ENCODE peak calls at places on chromosomes 6 and 20, in five cellular contexts. W is pancreas, R is adrenal gland, X is cardiac muscle cell, P is PC-9. G is an unnamed sample.

GRCh38 chr20:11905460-11906150 is 12.1 kb upstream of the BTBD3 start:
- DNase-seq in W (no peak), R (peak; percentile 46), X (no peak), P (no peak), G (no peak)

GRCh38 chr20:17281478-17281877 is 54.6 kb downstream of the PCSK2 start:
- DNase-seq in W (peak; percentile 15), R (peak; percentile 29), X (no peak), P (no peak), G (peak; percentile 59)

GRCh38 chr20:663315-664090 is 10.5 kb upstream of the SRXN1 start:
- DNase-seq in W (no peak), R (peak; percentile 39), X (peak; percentile 37), P (no peak), G (peak; percentile 60)

GRCh38 chr6:31622678-31623077 is 2.2 kb downstream of the PRRC2A start:
- DNase-seq in W (no peak), R (no peak), X (no peak), P (no peak), G (no peak)

GRCh38 chr6:123467437-123467836 is 169.3 kb downstream of the TRDN start:
- DNase-seq in W (no peak), R (no peak), X (no peak), P (no peak), G (no peak)

GRCh38 chr6:297571-298232 is 5.4 kb downstream of the DUSP22 start:
- DNase-seq in W (peak; percentile 56), R (no peak), X (no peak), P (no peak), G (no peak)

GRCh38 chr6:42193491-42193894 is 1.3 kb downstream of the GUCA1B start:
- DNase-seq in W (no peak), R (peak; percentile 3), X (no peak), P (peak; percentile 31), G (no peak)

GRCh38 chr20:47749367-47749766 is 35.9 kb downstream of the SULF2 start:
- DNase-seq in W (no peak), R (no peak), X (peak; percentile 56), P (no peak), G (peak; percentile 70)

GRCh38 chr6:87045521-87046075 is 49.3 kb downstream of the CGA start:
- DNase-seq in W (no peak), R (no peak), X (no peak), P (no peak), G (no peak)

GRCh38 chr6:105667061-105667460 is 264.2 kb upstream of the PREP start:
- DNase-seq in W (no peak), R (no peak), X (no peak), P (no peak), G (no peak)

GRCh38 chr6:52263709-52264320 is 19.5 kb upstream of the IL17F start:
- DNase-seq in W (peak; percentile 36), R (peak; percentile 56), X (peak; percentile 72), P (peak; percentile 56), G (peak; percentile 67)

GRCh38 chr20:50242863-50243609 is 52.4 kb downstream of the CEBPB start:
- DNase-seq in W (peak; percentile 74), R (no peak), X (peak; percentile 75), P (peak; percentile 83), G (peak; percentile 79)

GRCh38 chr6:148407372-148407771 is 64.7 kb downstream of the SASH1 start:
- DNase-seq in W (no peak), R (no peak), X (peak; percentile 88), P (peak; percentile 9), G (no peak)

GRCh38 chr6:90397929-90398674 is 101.5 kb upstream of the BACH2 start:
- DNase-seq in W (peak; percentile 30), R (no peak), X (no peak), P (peak; percentile 60), G (no peak)

GRCh38 chr6:139161817-139162284 is 27.0 kb downstream of the HECA start:
- DNase-seq in W (no peak), R (peak; percentile 19), X (no peak), P (no peak), G (no peak)

GRCh38 chr6:53811082-53811481 is 16.3 kb downstream of the LRRC1 start:
- DNase-seq in W (peak; percentile 66), R (peak; percentile 8), X (no peak), P (peak; percentile 76), G (no peak)

GRCh38 chr20:25000268-25000801 is 7.8 kb upstream of the APMAP start:
- DNase-seq in W (peak; percentile 92), R (peak; percentile 72), X (peak; percentile 88), P (peak; percentile 90), G (peak; percentile 74)

GRCh38 chr6:6834356-6835342 is 246.1 kb downstream of the LY86 start:
- DNase-seq in W (no peak), R (no peak), X (no peak), P (no peak), G (no peak)

GRCh38 chr6:34837500-34837899 is 45.6 kb downstream of the BLTP3A start:
- DNase-seq in W (no peak), R (no peak), X (no peak), P (no peak), G (no peak)

GRCh38 chr6:150767585-150768164 is 97.8 kb upstream of the MTHFD1L start:
- DNase-seq in W (no peak), R (no peak), X (peak; percentile 44), P (no peak), G (no peak)

GRCh38 chr6:142871910-142872331 is 73.1 kb downstream of the HIVEP2 start:
- DNase-seq in W (peak; percentile 30), R (peak; percentile 44), X (peak; percentile 93), P (no peak), G (peak; percentile 57)

GRCh38 chr6:27251672-27252251 is 4.3 kb downstream of the PRSS16 start:
- DNase-seq in W (peak; percentile 94), R (peak; percentile 60), X (peak; percentile 76), P (peak; percentile 93), G (peak; percentile 89)

GRCh38 chr6:57193177-57193576 is 21.1 kb downstream of the BAG2 start:
- DNase-seq in W (no peak), R (no peak), X (peak; percentile 68), P (no peak), G (no peak)

GRCh38 chr6:99882151-99882702 is 111.8 kb downstream of the MCHR2 start:
- DNase-seq in W (no peak), R (no peak), X (no peak), P (no peak), G (no peak)

GRCh38 chr6:157757430-157758403 is 65.3 kb upstream of the SNX9 start:
- DNase-seq in W (no peak), R (no peak), X (no peak), P (no peak), G (no peak)

GRCh38 chr6:12614468-12614867 is 102.1 kb upstream of the PHACTR1 start:
- DNase-seq in W (no peak), R (no peak), X (peak; percentile 43), P (no peak), G (no peak)

GRCh38 chr6:147211349-147211748 is 7.1 kb downstream of the STXBP5 start:
- DNase-seq in W (no peak), R (no peak), X (no peak), P (no peak), G (no peak)

GRCh38 chr6:114049367-114049966 is 78.5 kb upstream of the HDAC2 start:
- DNase-seq in W (no peak), R (no peak), X (no peak), P (peak; percentile 53), G (no peak)

GRCh38 chr6:88145298-88145963 is 20.7 kb downstream of the CNR1 start:
- DNase-seq in W (no peak), R (no peak), X (no peak), P (no peak), G (no peak)

GRCh38 chr6:121666809-121667208 is 231.4 kb downstream of the GJA1 start:
- DNase-seq in W (no peak), R (peak; percentile 42), X (peak; percentile 78), P (peak; percentile 8), G (no peak)

GRCh38 chr6:43806041-43806757 is 36.2 kb downstream of the VEGFA start:
- DNase-seq in W (peak; percentile 89), R (no peak), X (no peak), P (peak; percentile 52), G (no peak)

GRCh38 chr20:57566399-57566798 is 5.5 kb downstream of the PCK1 start:
- DNase-seq in W (no peak), R (no peak), X (no peak), P (no peak), G (no peak)

GRCh38 chr20:57564951-57565642 is 4.2 kb downstream of the PCK1 start:
- DNase-seq in W (no peak), R (no peak), X (no peak), P (no peak), G (no peak)

GRCh38 chr20:57563522-57563921 is 2.6 kb downstream of the PCK1 start:
- DNase-seq in W (no peak), R (no peak), X (no peak), P (no peak), G (no peak)

GRCh38 chr20:57562541-57563465 is 1.9 kb downstream of the PCK1 start:
- DNase-seq in W (no peak), R (no peak), X (no peak), P (no peak), G (no peak)

GRCh38 chr20:57564180-57564802 is 3.4 kb downstream of the PCK1 start:
- DNase-seq in W (no peak), R (no peak), X (no peak), P (no peak), G (no peak)
- H3K27ac ChIP-seq in W (no peak overlapping the region), R (no peak overlapping the region), X (no peak overlapping the region), P (no peak overlapping the region), G (no peak overlapping the region)

GRCh38 chr6:22095886-22096285 is 200.9 kb downstream of the PRL start:
- DNase-seq in W (no peak), R (peak; percentile 40), X (peak; percentile 83), P (no peak), G (no peak)
- H3K27ac ChIP-seq in W (no peak overlapping the region), R (no peak overlapping the region), X (no peak overlapping the region), P (no peak overlapping the region), G (no peak overlapping the region)

GRCh38 chr20:45128066-45128465 is 3.8 kb upstream of the WFDC12 start:
- DNase-seq in W (no peak), R (no peak), X (no peak), P (peak; percentile 28), G (no peak)
- H3K27ac ChIP-seq in W (no peak overlapping the region), R (no peak overlapping the region), X (no peak overlapping the region), P (no peak overlapping the region), G (no peak overlapping the region)

GRCh38 chr6:36302227-36302976 is 32.5 kb downstream of the PNPLA1 start:
- DNase-seq in W (peak; percentile 84), R (peak; percentile 95), X (peak; percentile 93), P (peak; percentile 79), G (peak; percentile 97)

GRCh38 chr6:36306365-36306764 is 30.3 kb downstream of the BNIP5 start:
- DNase-seq in W (no peak), R (no peak), X (no peak), P (no peak), G (no peak)

GRCh38 chr6:36309212-36309611 is 27.5 kb downstream of the BNIP5 start:
- DNase-seq in W (no peak), R (no peak), X (no peak), P (no peak), G (peak; percentile 78)

GRCh38 chr6:36308514-36308913 is 28.2 kb downstream of the BNIP5 start:
- DNase-seq in W (no peak), R (no peak), X (no peak), P (no peak), G (no peak)

DNA sequence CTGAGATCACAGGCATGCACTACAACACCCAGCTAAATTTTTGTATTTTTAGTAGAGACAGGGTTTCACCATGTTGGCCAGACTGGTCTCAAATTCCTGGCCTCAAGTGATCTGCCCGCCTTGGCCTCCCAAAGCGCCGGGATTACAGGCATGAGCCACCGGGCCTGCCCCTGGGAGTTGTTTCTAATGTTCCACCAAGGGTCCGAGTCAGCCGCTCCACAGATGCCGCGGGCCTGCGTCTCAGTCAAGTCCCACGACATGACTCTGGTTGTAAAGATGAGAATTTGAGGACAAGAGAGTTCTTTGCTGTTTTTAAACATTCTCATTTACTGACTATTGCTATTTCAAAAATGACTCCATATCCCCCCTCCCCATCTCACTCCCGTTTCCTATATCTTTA is 30.8 kb downstream of the BNIP5 start:
- DNase-seq in W (no peak), R (no peak), X (no peak), P (no peak), G (no peak)
- H3K27ac ChIP-seq in W (no peak overlapping the region), R (no peak overlapping the region), X (no peak overlapping the region), P (no peak overlapping the region), G (no peak overlapping the region)

G was measured in testis.